ENCODE peak calls at places on chromosomes 5 and 9, in five cellular contexts. A is tibial nerve, C is A549, W is left lung, M is neural progenitor cell. L is an unnamed sample.
A peak's percentile ranks its signal among the peaks of the same experiment; 100 is the strongest.

GRCh38 chr9:81028504-81028903 is 660.8 kb downstream of the TLE1 start:
- DNase-seq in W (no peak), C (peak; percentile 66), A (peak; percentile 9), M (no peak), L (no peak)

GRCh38 chr5:56961746-56962145 is 9.8 kb upstream of the MIER3 start:
- DNase-seq in A (no peak), M (no peak), W (no peak), C (no peak), L (no peak)

GRCh38 chr5:177103523-177104253 is 17.0 kb downstream of the FGFR4 start:
- DNase-seq in M (no peak), A (no peak), W (no peak), C (no peak), L (no peak)

GRCh38 chr5:4862500-4862899 is 277.6 kb upstream of the ADAMTS16 start:
- DNase-seq in A (no peak), M (peak; percentile 64), C (peak; percentile 20), W (no peak), L (peak; percentile 54)

GRCh38 chr5:161009194-161009593 is 157.2 kb upstream of the ATP10B start:
- DNase-seq in M (peak; percentile 19), A (no peak), C (no peak), W (no peak), L (no peak)

GRCh38 chr9:108704156-108704852 is 151.5 kb downstream of the ACTL7B start:
- DNase-seq in C (no peak), W (no peak), A (no peak), M (no peak), L (no peak)

GRCh38 chr9:27943544-27943943 is 370.3 kb upstream of the C9orf72 start:
- DNase-seq in M (peak; percentile 26), W (no peak), C (no peak), A (no peak), L (no peak)

GRCh38 chr9:4750021-4750673 is 9.1 kb upstream of the AK3 start:
- DNase-seq in A (peak; percentile 54), W (no peak), C (no peak), M (peak; percentile 55), L (peak; percentile 72)

GRCh38 chr9:133992780-133993634 is 883 bp upstream of the VAV2 start:
- DNase-seq in A (peak; percentile 88), W (peak; percentile 89), C (peak; percentile 64), M (peak; percentile 87), L (peak; percentile 83)

GRCh38 chr9:106753155-106753671 is 109.8 kb upstream of the ZNF462 start:
- DNase-seq in C (no peak), M (no peak), W (no peak), A (no peak), L (no peak)

GRCh38 chr5:145350501-145350900 is 484.6 kb downstream of the PRELID2 start:
- DNase-seq in A (no peak), M (no peak), W (no peak), C (no peak), L (no peak)

DNA sequence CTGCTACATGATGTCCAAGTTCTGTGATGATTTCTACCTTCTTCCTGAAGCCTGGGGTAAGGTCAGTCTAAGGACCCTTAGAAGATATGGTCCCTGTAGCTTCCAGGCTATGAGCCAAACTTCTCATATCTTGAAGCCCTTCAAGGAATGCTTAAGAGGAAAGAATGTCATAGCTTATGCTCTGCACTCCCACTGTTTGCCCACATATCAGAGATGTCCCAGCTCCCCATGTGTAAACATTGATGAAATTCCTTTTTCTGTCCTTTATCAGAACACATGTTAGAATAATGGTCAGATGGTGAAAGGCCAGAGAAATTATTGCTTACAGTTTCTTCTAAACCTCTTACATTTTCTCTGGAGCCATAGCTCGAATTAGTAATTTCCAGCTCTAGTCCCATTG is 41.4 kb upstream of the RUSC2 start:
- DNase-seq in A (no peak), M (no peak), W (no peak), C (no peak), L (no peak)
- H3K4me3 ChIP-seq in A (no peak overlapping the region), M (no peak overlapping the region), W (no peak overlapping the region), C (no peak overlapping the region), L (no peak overlapping the region)

DNA sequence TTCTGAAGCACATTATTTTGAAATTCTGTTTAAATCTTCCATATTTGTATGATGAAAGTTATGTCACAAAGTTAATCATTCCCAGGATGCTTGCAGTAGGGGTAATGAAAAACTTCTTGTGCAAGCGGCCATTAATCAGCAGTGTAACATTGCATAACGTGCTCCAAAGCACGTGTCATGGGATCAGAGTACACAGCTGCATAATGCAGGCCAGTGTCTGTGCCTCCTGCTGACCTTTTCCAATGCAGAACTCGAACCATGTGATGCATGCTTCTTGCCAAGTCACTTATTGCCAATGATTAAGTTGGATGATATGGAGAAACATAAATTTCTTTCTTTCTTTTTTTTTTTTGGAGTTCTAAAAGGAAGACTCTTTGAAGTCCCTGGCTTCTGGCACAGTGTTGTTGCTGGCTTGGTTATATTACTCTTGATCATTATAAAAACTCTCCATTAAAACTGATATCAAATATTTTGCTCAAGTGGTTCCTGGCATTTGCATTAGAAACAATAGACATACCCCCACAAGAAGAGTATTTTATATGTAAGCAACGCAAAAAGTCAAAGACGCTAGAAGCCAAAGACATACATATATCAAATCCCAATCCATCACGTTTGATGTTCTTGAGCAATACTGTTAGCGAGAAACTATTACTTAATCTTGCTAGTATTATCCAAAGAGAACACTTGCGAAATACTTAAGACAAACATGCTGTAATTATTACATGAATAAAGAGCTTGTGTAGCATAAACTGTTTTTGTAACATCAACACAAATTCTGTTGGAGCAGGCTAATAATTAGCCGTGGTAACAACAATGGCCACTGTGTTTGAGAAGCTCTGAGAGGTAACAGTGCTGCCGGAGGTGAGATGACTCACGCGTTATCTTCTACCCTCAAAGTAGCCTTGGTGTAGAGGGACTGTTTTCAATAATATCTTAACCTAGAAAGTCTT is 164.2 kb downstream of the AUH start:
- DNase-seq in M (no peak), C (peak; percentile 88), A (peak; percentile 95), W (no peak), L (peak; percentile 62)
- H3K4me1 ChIP-seq in M (no peaks in the 10 kb centered on the region), C (peaks cover 39% of the 10 kb centered on the region), A (no peaks in the 10 kb centered on the region), W (peaks cover 82% of the 10 kb centered on the region), L (peaks cover 28% of the 10 kb centered on the region)

GRCh38 chr5:435961-436640 is 6.9 kb upstream of the EXOC3 start:
- DNase-seq in C (peak; percentile 66), W (no peak), A (no peak), M (peak; percentile 52), L (peak; percentile 37)
- TF ChIP-seq CTCF in C (peak; percentile 41), W (peak; percentile 18), A (no peak), M (peak; percentile 51), L (peak; percentile 48)

DNA sequence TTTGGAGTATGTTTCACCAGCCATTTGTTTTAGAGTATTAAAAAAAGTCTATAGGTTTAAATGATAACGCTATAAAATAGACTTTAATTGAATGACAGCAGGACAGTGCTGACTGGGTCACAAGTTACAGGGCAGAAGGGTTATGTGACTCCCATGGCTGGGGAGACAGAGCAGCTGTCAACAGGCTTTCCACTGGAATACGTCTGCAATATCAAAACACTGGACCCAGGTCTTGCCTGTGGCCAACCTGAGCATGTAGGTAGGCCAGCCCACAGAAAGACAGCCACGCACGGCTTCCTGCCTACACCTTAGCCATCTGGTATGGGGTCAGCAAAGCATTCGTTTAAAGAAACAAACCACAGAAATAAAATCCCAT is 80.7 kb downstream of the OTULIN start:
- DNase-seq in M (no peak), C (no peak), W (no peak), A (no peak), L (no peak)
- H3K4me3 ChIP-seq in M (no peak overlapping the region), C (no peak overlapping the region), W (no peak overlapping the region), A (no peak overlapping the region), L (no peak overlapping the region)

GRCh38 chr9:38042626-38043359 is 26.2 kb downstream of the SHB start:
- DNase-seq in A (no peak), W (no peak), M (no peak), C (no peak), L (no peak)
- H3K4me1 ChIP-seq in A (no peaks in the 10 kb centered on the region), W (peaks cover 77% of the 10 kb centered on the region), M (peaks cover 24% of the 10 kb centered on the region), C (peaks cover 86% of the 10 kb centered on the region), L (peaks cover 46% of the 10 kb centered on the region)

DNA sequence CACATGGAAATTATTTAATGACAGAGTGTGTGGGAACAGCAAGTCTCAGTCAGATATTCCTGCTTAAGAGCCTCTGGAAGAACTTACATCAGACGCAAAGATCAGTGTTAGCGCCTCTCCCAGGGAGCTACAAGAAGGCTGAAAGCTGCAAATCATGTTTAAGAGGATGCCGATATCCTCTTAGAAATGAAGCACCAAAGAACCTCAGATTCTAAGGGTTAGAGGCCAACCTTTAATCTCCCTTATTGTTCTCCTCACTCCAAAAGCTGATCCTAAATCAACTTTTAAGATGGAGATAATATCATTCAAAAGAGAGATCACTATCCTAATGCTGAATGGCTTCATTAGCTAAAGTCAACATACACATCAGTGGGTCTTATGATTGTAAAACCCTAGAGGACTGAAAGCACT is 160.6 kb downstream of the NFIB start:
- DNase-seq in C (no peak), A (no peak), M (peak; percentile 50), W (no peak), L (no peak)
- TF ChIP-seq CTCF in C (no peak), A (no peak), M (no peak), W (no peak), L (no peak)

GRCh38 chr5:24135536-24135935 is 509.2 kb downstream of the CDH10 start:
- DNase-seq in A (no peak), M (no peak), C (no peak), W (no peak), L (no peak)
- H3K4me3 ChIP-seq in A (no peak overlapping the region), M (no peak overlapping the region), C (no peak overlapping the region), W (no peak overlapping the region), L (no peak overlapping the region)

GRCh38 chr9:36572515-36573418 is at the start of gene MELK:
- DNase-seq in M (peak; percentile 95), W (peak; percentile 96), A (peak; percentile 57), C (peak; percentile 95), L (peak; percentile 91)
- H3K4me1 ChIP-seq in M (peaks cover 10% of the 10 kb centered on the region), W (peaks cover 12% of the 10 kb centered on the region), A (no peaks in the 10 kb centered on the region), C (peaks cover 26% of the 10 kb centered on the region), L (peaks cover 11% of the 10 kb centered on the region)

GRCh38 chr5:154086641-154087040 is 47.9 kb downstream of the MFAP3 start:
- DNase-seq in C (no peak), W (no peak), A (no peak), M (no peak), L (no peak)

GRCh38 chr5:154086123-154086522 is 47.4 kb downstream of the MFAP3 start:
- DNase-seq in C (no peak), W (no peak), M (peak; percentile 84), A (no peak), L (peak; percentile 64)

GRCh38 chr5:154084255-154084654 is 45.5 kb downstream of the MFAP3 start:
- DNase-seq in W (no peak), M (peak; percentile 30), A (no peak), C (no peak), L (no peak)

GRCh38 chr5:154088801-154089200 is 50.0 kb downstream of the MFAP3 start:
- DNase-seq in C (no peak), A (no peak), W (no peak), M (no peak), L (no peak)

DNA sequence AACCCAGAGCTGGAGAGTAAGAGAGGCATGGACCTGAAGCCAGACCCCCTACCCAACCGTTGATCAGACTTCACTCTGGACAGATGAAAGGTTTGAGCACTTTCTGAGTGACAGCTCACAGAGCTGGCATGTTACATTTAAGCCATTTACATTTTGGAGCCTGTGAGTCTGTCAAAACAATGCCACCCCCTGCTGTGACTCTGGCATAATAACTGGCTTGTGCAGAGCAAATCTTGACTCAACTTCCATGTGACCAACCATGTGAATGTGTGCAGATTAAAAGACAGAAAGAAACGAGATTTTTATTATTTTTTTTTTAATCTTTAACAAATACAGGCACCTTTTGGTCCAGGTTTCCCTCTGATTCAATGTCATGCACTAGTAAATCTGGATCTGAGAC is 48.5 kb downstream of the MFAP3 start:
- DNase-seq in C (no peak), A (no peak), W (no peak), M (peak; percentile 33), L (peak; percentile 88)
- TF ChIP-seq CTCF in C (no peak), A (no peak), W (no peak), M (no peak), L (no peak)

L was measured in A673.